ENCODE peak calls at places on chromosomes 1 and 21, in seven cellular contexts. V is left kidney; C is left lobe of liver; E is EH; P is heart right ventricle; U is activated CD8-positive, alpha-beta memory T cell treated with anti-CD3 and anti-CD28 coated beads, Interleukin-2, amount 50 U/mL, for 48 hours; Z is activated CD4-positive, CD25-positive, alpha-beta regulatory T cell treated with anti-CD3 and anti-CD28 coated beads, Interleukin-2, amount 50 U/mL, for 16 hours. I is an unnamed sample.

GRCh38 chr1:45678489-45678888 is 7.8 kb downstream of the GPBP1L1 start:
- DNase-seq in V (no peak), C (no peak), E (no peak), P (no peak), U (no peak), Z (no peak), I (no peak)

GRCh38 chr1:208252126-208252853 is 8.1 kb upstream of the PLXNA2 start:
- DNase-seq in V (no peak), C (peak), E (peak), P (no peak), U (no peak), Z (no peak), I (no peak)

GRCh38 chr1:114033219-114033706 is 54.0 kb downstream of the OLFML3 start:
- DNase-seq in V (peak), C (no peak), E (no peak), P (no peak), U (no peak), Z (no peak), I (no peak)

GRCh38 chr1:32918166-32918565 is 17.0 kb upstream of the TMEM54 start:
- DNase-seq in V (peak), C (no peak), E (no peak), P (no peak), U (no peak), Z (no peak), I (no peak)

GRCh38 chr1:12480031-12480430 is 138.0 kb downstream of the DHRS3 start:
- DNase-seq in V (no peak), C (no peak), E (no peak), P (no peak), U (no peak), Z (no peak), I (no peak)

GRCh38 chr1:47686731-47687617 is 249.1 kb downstream of the FOXD2 start:
- DNase-seq in V (peak), C (peak), E (no peak), P (no peak), U (peak), Z (no peak), I (no peak)

GRCh38 chr1:160795951-160796383 is at the start of gene LY9:
- DNase-seq in V (no peak), C (no peak), E (no peak), P (no peak), U (peak), Z (peak), I (no peak)

GRCh38 chr1:81702903-81703302 is 97.8 kb upstream of the ADGRL2 start:
- DNase-seq in V (no peak), C (no peak), E (peak), P (no peak), U (no peak), Z (no peak), I (no peak)

GRCh38 chr21:38741976-38742309 is 63.8 kb upstream of the ETS2 start:
- DNase-seq in V (no peak), C (no peak), E (no peak), P (no peak), U (no peak), Z (no peak), I (no peak)

GRCh38 chr21:44579056-44579832 is 1.2 kb downstream of the KRTAP10-5 start:
- DNase-seq in V (no peak), C (no peak), E (no peak), P (no peak), U (no peak), Z (no peak), I (no peak)

GRCh38 chr1:94974824-94975223 is 47.9 kb upstream of the CNN3 start:
- DNase-seq in V (no peak), C (no peak), E (peak), P (no peak), U (no peak), Z (no peak), I (peak)

GRCh38 chr1:180282401-180282800 is 52.3 kb downstream of the LHX4 start:
- DNase-seq in V (no peak), C (no peak), E (no peak), P (no peak), U (no peak), Z (no peak), I (no peak)

GRCh38 chr1:151370211-151370911 is 2.1 kb downstream of the SELENBP1 start:
- DNase-seq in V (peak), C (no peak), E (no peak), P (peak), U (no peak), Z (no peak), I (no peak)

GRCh38 chr1:160954158-160955104 is at the start of gene ITLN2:
- DNase-seq in V (peak), C (no peak), E (peak), P (no peak), U (peak), Z (peak), I (no peak)

GRCh38 chr1:113943028-113943811 is 14.1 kb downstream of the HIPK1 start:
- DNase-seq in V (no peak), C (no peak), E (no peak), P (no peak), U (no peak), Z (no peak), I (no peak)

GRCh38 chr1:234047113-234047512 is 142.6 kb downstream of the SLC35F3 start:
- DNase-seq in V (no peak), C (no peak), E (no peak), P (no peak), U (no peak), Z (no peak), I (no peak)

GRCh38 chr1:63575340-63575826 is 17.8 kb upstream of the PGM1 start:
- DNase-seq in V (peak), C (no peak), E (peak), P (no peak), U (no peak), Z (no peak), I (no peak)